ENCODE peak calls at places on chromosomes 1 and 21, in seven cellular contexts. D is stomach; R is fibroblast of lung; B is CD8-positive, alpha-beta T cell; L is vagina; A is GM12878; F is choroid plexus epithelial cell. H is an unnamed sample.

GRCh38 chr1:221933814-221934213 is 191.9 kb upstream of the DUSP10 start:
- DNase-seq in L (no peak), R (no peak), F (no peak), B (no peak), A (no peak), D (no peak), H (no peak)

GRCh38 chr1:46067652-46068051 is 64.8 kb downstream of the PIK3R3 start:
- DNase-seq in A (no peak), L (no peak), D (no peak), B (no peak), R (no peak), F (no peak), H (no peak)

GRCh38 chr21:45570826-45571601 is 28.8 kb upstream of the SLC19A1 start:
- DNase-seq in L (no peak), A (no peak), F (peak; percentile 81), B (no peak), R (peak; percentile 47), D (peak; percentile 24), H (peak; percentile 32)

GRCh38 chr21:37184784-37185593 is 82.1 kb downstream of the VPS26C start:
- DNase-seq in L (no peak), D (no peak), A (no peak), F (no peak), B (no peak), R (no peak), H (no peak)

GRCh38 chr1:44110916-44111315 is 7.7 kb upstream of the KLF17 start:
- DNase-seq in L (no peak), D (no peak), A (no peak), F (no peak), B (no peak), R (no peak), H (no peak)

GRCh38 chr1:109350650-109351049 is 43.8 kb upstream of the MYBPHL start:
- DNase-seq in B (no peak), F (no peak), D (no peak), R (no peak), L (no peak), A (no peak), H (no peak)

GRCh38 chr1:10280442-10281350 is 70.3 kb downstream of the KIF1B start:
- DNase-seq in L (no peak), A (no peak), R (peak; percentile 56), F (peak; percentile 26), D (no peak), B (no peak), H (peak; percentile 48)

GRCh38 chr1:201142854-201143725 is 11.2 kb downstream of the TMEM9 start:
- DNase-seq in D (no peak), R (no peak), B (no peak), L (no peak), F (no peak), A (no peak), H (peak; percentile 62)

GRCh38 chr1:176243746-176244145 is 36.7 kb upstream of the COP1 start:
- DNase-seq in B (no peak), L (no peak), R (no peak), A (no peak), F (peak; percentile 5), D (no peak), H (peak; percentile 12)

GRCh38 chr1:203631349-203631748 is 4.7 kb downstream of the ATP2B4 start:
- DNase-seq in L (no peak), F (no peak), B (no peak), D (no peak), A (no peak), R (no peak), H (no peak)

GRCh38 chr1:53516181-53516580 is 57.0 kb downstream of the DMRTB1 start:
- DNase-seq in D (no peak), B (no peak), L (no peak), A (no peak), R (no peak), F (peak; percentile 23), H (no peak)

GRCh38 chr1:54806931-54807611 is 5.9 kb upstream of the TTC22 start:
- DNase-seq in L (no peak), A (no peak), D (peak; percentile 64), R (peak; percentile 43), F (no peak), B (no peak), H (peak; percentile 59)

GRCh38 chr1:218557731-218558130 is 212.6 kb downstream of the TGFB2 start:
- DNase-seq in F (peak; percentile 56), R (peak; percentile 53), D (no peak), A (no peak), L (no peak), B (no peak), H (peak; percentile 45)

GRCh38 chr1:169109561-169110134 is 3.2 kb downstream of the ATP1B1 start:
- DNase-seq in D (peak; percentile 87), F (peak; percentile 88), A (no peak), B (no peak), L (no peak), R (peak; percentile 94), H (peak; percentile 84)

GRCh38 chr1:169110691-169111447 is 4.4 kb downstream of the ATP1B1 start:
- DNase-seq in B (no peak), R (peak; percentile 46), A (no peak), L (no peak), F (peak; percentile 53), D (no peak), H (peak; percentile 33)

GRCh38 chr1:169108897-169109560 is 2.5 kb downstream of the ATP1B1 start:
- DNase-seq in A (no peak), D (peak; percentile 59), F (no peak), L (no peak), B (no peak), R (peak; percentile 52), H (peak; percentile 59)

GRCh38 chr1:169111472-169111871 is 5.0 kb downstream of the ATP1B1 start:
- DNase-seq in A (no peak), B (no peak), F (no peak), L (no peak), D (no peak), R (no peak), H (no peak)

GRCh38 chr1:169110265-169110664 is 3.8 kb downstream of the ATP1B1 start:
- DNase-seq in L (no peak), F (no peak), B (no peak), A (no peak), R (no peak), D (peak; percentile 65), H (no peak)
- H3K4me3 ChIP-seq in L (no peak overlapping the region), F (no peak overlapping the region), B (no peak overlapping the region), A (no peak overlapping the region), R (peak overlapping the region; percentile 12), D (peak overlapping the region; percentile 96), H (peak overlapping the region; percentile 8)

DNA sequence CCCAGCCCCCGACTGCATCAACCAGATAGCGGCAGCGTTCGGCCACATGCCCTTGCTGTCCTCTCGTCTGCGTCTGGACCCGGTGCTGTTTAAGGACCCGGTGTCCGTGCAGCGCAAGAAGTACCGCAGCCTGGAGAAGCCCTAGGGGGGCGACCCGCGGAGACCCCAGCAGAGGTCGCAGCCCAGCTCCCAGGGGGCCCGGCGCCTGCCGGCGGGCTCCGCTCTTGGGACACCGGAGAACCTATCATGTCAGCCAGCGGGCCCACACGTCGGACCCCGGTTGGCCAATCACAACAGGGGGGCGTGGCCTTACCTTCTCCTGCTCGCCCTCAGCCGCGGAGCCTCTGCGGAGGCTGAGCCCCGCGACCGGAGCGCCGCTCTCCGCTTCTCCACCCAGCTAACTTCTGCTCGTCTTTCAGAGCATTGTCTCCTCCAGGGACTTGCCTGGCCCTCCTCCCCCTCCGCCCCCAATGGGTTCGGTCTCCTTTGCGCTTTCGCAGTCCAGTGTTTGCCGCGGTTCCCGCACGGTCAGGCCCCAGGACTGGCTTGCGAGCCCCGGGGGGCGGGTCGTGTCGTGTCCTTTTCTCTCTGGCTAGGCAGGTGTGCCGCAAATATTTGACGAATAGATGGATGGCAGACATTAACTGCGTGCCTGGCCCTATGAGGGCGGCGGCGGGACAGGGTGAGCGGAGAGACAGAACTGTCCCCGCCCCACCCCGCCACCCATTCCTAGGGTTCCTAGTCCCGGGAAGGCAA is 10.5 kb downstream of the SLC30A2 start:
- DNase-seq in A (peak; percentile 35), F (peak; percentile 93), D (peak; percentile 97), R (peak; percentile 88), B (peak; percentile 90), L (peak; percentile 95), H (peak; percentile 89)
- TF ChIP-seq CTCF in A (no peak), F (no peak), D (no peak), R (no peak), B (no peak), L (no peak), H (no peak)

DNA sequence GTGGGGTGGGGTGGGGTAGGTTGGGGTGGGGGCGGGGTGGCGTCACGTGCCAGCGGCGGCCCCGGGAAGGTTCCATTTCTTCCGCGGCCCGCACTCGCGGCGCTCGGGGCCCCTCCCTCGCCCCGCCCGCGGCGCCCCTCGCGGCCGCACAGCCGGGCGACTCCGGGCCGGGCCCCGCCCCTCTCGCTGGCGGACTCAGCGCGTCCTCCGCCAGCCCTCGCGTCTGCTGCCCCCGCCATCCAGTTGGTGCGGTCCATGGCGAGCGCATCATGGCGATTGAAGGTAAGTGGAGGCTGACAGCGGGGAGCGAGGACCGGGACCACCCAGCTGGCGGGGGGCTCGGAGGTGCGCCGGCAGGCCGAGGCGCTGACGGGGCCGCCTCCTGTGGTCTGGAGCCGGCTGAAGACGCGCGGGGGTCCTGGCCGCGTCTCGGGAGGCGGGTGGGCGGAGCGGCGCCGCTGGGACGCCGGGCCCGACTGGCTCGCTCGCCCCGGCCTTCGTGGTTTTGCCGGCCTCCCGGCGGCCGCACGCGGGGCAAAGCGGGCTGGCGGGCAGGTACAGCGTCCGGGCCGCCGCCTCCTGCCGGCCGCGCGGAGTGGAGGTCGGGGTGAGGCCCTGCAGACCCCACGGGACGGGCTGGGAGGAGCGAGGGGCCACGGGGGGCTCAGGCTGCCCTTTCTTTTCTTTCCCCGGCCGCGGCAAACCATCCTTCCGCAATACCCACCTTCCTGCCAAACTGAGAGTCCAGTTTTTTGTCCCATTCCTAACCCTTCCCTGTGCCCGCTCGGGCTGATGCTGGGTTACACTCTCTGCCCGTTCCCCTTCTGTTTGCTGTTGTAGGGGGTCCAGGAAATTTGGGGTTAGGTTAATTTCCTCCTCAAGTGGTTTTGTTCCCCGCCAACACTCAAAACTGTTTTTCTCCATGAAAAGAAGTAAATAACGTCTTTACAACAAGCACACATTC is at the start of gene SYT14:
- DNase-seq in B (no peak), F (peak; percentile 27), L (no peak), R (peak; percentile 77), A (no peak), D (no peak), H (peak; percentile 67)
- H3K4me3 ChIP-seq in B (no peak within 1 kb of the TSS), F (peak within 1 kb of the TSS; percentile 57), L (peak within 1 kb of the TSS; percentile 9), R (peak within 1 kb of the TSS; percentile 45), A (no peak within 1 kb of the TSS), D (peak within 1 kb of the TSS; percentile 31), H (peak within 1 kb of the TSS; percentile 71)

DNA sequence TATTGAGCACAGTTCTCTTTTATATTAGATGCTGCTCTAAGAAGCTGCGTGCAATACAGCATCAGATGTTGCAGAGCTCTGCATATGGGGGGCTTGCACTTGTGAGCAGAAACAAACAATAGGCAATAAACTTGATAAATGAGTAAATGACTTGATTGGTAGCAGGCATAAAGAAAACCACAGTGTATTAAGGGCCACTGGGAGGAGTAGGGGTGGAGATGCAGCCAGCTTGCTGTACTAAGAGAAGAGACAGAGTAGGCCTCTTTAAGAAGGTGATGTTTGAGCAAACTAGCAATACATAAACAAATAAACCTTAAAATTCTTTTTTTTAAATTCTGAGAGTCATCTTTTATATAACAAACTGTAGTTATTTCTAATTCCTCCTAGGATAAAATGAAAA is 598.5 kb upstream of the ADAMTS5 start:
- DNase-seq in R (no peak), A (no peak), L (no peak), D (no peak), F (no peak), B (no peak), H (peak; percentile 50)
- TF ChIP-seq CTCF in R (peak; percentile 7), A (no peak), L (no peak), D (no peak), F (peak; percentile 5), B (no peak), H (no peak)

DNA sequence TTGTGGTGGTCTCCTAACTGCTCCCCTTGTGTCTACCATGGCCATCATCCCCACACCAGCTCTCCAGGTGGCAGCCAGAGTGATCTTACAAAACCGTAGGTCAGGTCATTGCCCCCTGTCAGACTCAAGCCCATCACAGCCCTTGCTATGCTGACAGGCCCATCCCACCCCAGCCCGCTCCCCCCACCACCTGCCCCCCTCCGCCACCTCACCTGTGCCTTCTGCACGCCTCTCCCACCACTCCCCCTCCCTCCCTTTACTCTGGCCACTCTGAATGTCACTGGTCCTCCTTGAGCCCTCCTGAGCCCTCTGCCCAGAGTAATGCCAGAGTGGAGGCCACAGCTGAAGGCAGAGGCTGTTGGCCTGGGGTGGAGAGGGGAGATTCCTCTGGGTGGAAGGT is 28.5 kb downstream of the TEX35 start:
- DNase-seq in L (peak; percentile 83), B (no peak), D (no peak), A (no peak), F (no peak), R (no peak), H (no peak)
- H3K4me3 ChIP-seq in L (peak overlapping the region; percentile 93), B (peak overlapping the region; percentile 92), D (peak overlapping the region; percentile 82), A (peak overlapping the region; percentile 80), F (no peak overlapping the region), R (no peak overlapping the region), H (no peak overlapping the region)

H was measured in foreskin fibroblast.